ENCODE peak calls at places on chromosomes 3 and 15, in eight cellular contexts. B is hepatocyte; W is A673; I is colonic mucosa; L is neuronal stem cell; J is A549; D is CD4-positive, CD25-positive, alpha-beta regulatory T cell; M is pancreas. Y is an unnamed sample.
A peak's percentile ranks its signal among the peaks of the same experiment; 100 is the strongest.

GRCh38 chr15:41988896-41989572 is 16.7 kb upstream of the EHD4 start:
- DNase-seq in W (no peak), B (no peak), J (no peak), M (no peak), D (no peak), L (no peak), I (no peak), Y (no peak)

GRCh38 chr3:26264708-26265107 is 357.9 kb upstream of the LRRC3B start:
- DNase-seq in I (no peak), W (no peak), M (no peak), J (no peak), D (no peak), L (no peak), B (no peak), Y (no peak)

GRCh38 chr3:150236683-150237082 is 171.4 kb upstream of the TSC22D2 start:
- DNase-seq in L (no peak), B (no peak), D (no peak), W (no peak), J (no peak), M (no peak), I (no peak), Y (no peak)

GRCh38 chr3:13713396-13713795 is 164.5 kb downstream of the FBLN2 start:
- DNase-seq in L (no peak), M (peak; percentile 15), D (no peak), J (no peak), W (no peak), I (no peak), B (peak; percentile 1), Y (peak; percentile 1)

GRCh38 chr3:193292386-193292785 is 51.4 kb downstream of the PLAAT1 start:
- DNase-seq in B (no peak), L (no peak), M (no peak), D (no peak), I (no peak), W (no peak), J (no peak), Y (no peak)

GRCh38 chr3:121834079-121834730 is 655 bp downstream of the IQCB1 start:
- DNase-seq in D (no peak), J (peak; percentile 16), B (peak; percentile 27), M (peak; percentile 62), L (no peak), I (peak; percentile 30), W (no peak), Y (no peak)

GRCh38 chr3:154776549-154777230 is 303.4 kb upstream of the MME start:
- DNase-seq in M (no peak), J (no peak), B (no peak), D (no peak), L (no peak), I (no peak), W (no peak), Y (no peak)

GRCh38 chr3:69384379-69384778 is 1.5 kb downstream of the FRMD4B start:
- DNase-seq in D (no peak), W (no peak), B (no peak), J (no peak), I (no peak), M (no peak), L (no peak), Y (no peak)

GRCh38 chr3:71825551-71826283 is 40.8 kb upstream of the PROK2 start:
- DNase-seq in D (no peak), W (no peak), B (no peak), J (no peak), L (no peak), I (no peak), M (no peak), Y (no peak)

GRCh38 chr15:74398183-74398582 is 30.7 kb upstream of the CYP11A1 start:
- DNase-seq in W (no peak), J (no peak), M (no peak), D (no peak), L (no peak), B (no peak), I (no peak), Y (no peak)

GRCh38 chr3:9820944-9821343 is 10.9 kb downstream of the TTLL3 start:
- DNase-seq in J (no peak), M (no peak), D (no peak), I (no peak), L (no peak), W (peak; percentile 52), B (no peak), Y (no peak)

GRCh38 chr15:91517491-91518200 is 335.9 kb upstream of the SLCO3A1 start:
- DNase-seq in W (no peak), M (no peak), I (no peak), B (no peak), D (no peak), J (no peak), L (no peak), Y (no peak)

GRCh38 chr3:88188436-88188835 is 38.7 kb downstream of the C3orf38 start:
- DNase-seq in B (no peak), W (no peak), J (peak; percentile 7), I (no peak), L (no peak), D (no peak), M (no peak), Y (peak; percentile 10)

GRCh38 chr3:161295325-161295724 is 74.2 kb downstream of the NMD3 start:
- DNase-seq in L (no peak), M (no peak), J (no peak), D (no peak), B (no peak), I (no peak), W (no peak), Y (no peak)

GRCh38 chr3:162196964-162197363 is 700.4 kb downstream of the OTOL1 start:
- DNase-seq in J (no peak), L (no peak), W (no peak), D (no peak), I (no peak), M (no peak), B (no peak), Y (no peak)

GRCh38 chr3:159872374-159873109 is 116.1 kb upstream of the IL12A start:
- DNase-seq in I (no peak), J (peak; percentile 84), B (no peak), L (no peak), W (peak; percentile 69), D (no peak), M (no peak), Y (no peak)

GRCh38 chr3:76824658-76825310 is 215.1 kb upstream of the ROBO2 start:
- DNase-seq in W (no peak), D (no peak), B (peak; percentile 47), J (no peak), I (no peak), M (no peak), L (no peak), Y (no peak)

GRCh38 chr3:8278448-8278847 is 223.2 kb upstream of the LMCD1 start:
- DNase-seq in M (no peak), D (no peak), L (no peak), I (no peak), B (no peak), J (no peak), W (peak; percentile 56), Y (no peak)

GRCh38 chr3:138439646-138440045 is 5.2 kb downstream of the ESYT3 start:
- DNase-seq in B (no peak), D (no peak), L (no peak), I (no peak), M (no peak), W (no peak), J (no peak), Y (no peak)

GRCh38 chr3:77072232-77072631 is 32.3 kb downstream of the ROBO2 start:
- DNase-seq in L (no peak), B (no peak), W (no peak), J (no peak), D (no peak), I (no peak), M (no peak), Y (no peak)

GRCh38 chr3:86929046-86929445 is 61.9 kb downstream of the VGLL3 start:
- DNase-seq in J (no peak), I (no peak), D (no peak), B (no peak), L (no peak), M (no peak), W (no peak), Y (no peak)
- H3K4me3 ChIP-seq in J (no peak overlapping the region), I (no peak overlapping the region), D (no peak overlapping the region), B (no peak overlapping the region), L (no peak overlapping the region), M (no peak overlapping the region), W (no peak overlapping the region), Y (no peak overlapping the region)

DNA sequence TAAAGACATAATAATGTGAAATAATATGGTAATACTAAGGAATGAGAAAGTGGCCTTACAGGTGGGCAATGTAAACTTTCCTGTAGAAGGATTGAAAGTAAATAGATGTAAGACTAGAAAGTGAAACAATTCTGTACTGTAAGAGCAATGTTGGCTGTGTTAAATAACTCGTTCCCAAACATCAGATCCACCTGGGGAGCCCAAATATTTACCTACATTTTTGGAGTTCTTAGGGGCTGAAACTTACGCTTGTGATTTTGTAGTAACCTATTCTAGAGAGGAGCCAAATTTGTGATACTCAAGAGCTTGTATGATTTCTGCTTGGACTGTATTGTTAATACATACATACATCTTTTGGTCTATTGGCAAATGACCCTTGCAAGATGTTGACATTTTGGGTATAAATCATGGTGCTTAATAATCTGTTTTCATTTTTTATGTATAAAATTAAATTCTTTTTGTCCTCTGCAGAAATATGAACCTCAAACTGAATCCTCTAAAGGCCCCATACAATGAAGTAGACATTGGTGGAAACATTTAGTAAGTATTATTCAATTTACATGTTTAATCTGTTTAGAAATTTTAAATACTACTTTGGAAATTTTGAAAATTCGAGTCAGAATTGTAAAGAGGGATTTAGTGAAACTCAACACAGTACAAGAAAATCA is 8.5 kb upstream of the CHD2 start:
- DNase-seq in M (no peak), L (no peak), I (no peak), J (no peak), W (no peak), D (no peak), B (no peak), Y (no peak)
- H3K4me1 ChIP-seq in M (peaks cover 48% of the 10 kb centered on the region), L (peaks cover 1% of the 10 kb centered on the region), I (peaks cover 3% of the 10 kb centered on the region), J (peaks cover 71% of the 10 kb centered on the region), W (peaks cover 27% of the 10 kb centered on the region), D (peaks cover 93% of the 10 kb centered on the region), B (peaks cover 11% of the 10 kb centered on the region), Y (peaks cover 17% of the 10 kb centered on the region)

GRCh38 chr15:27792756-27793264 is 306.3 kb downstream of the OCA2 start:
- DNase-seq in J (no peak), I (no peak), W (no peak), M (no peak), L (no peak), B (no peak), D (no peak), Y (no peak)
- H3K9me3 ChIP-seq in J (no peaks in the 10 kb centered on the region), I (no peaks in the 10 kb centered on the region), W (peaks cover 24% of the 10 kb centered on the region), M (no peaks in the 10 kb centered on the region), L (no peaks in the 10 kb centered on the region), B (no peaks in the 10 kb centered on the region), D (no peaks in the 10 kb centered on the region), Y (no peaks in the 10 kb centered on the region)

GRCh38 chr3:99755831-99756230 is 61.8 kb upstream of the CMSS1 start:
- DNase-seq in M (no peak), D (no peak), L (no peak), B (no peak), I (no peak), J (no peak), W (no peak), Y (no peak)

GRCh38 chr3:99747915-99748314 is 69.7 kb upstream of the CMSS1 start:
- DNase-seq in D (no peak), M (no peak), I (no peak), L (peak; percentile 5), W (peak; percentile 83), B (peak; percentile 28), J (no peak), Y (no peak)

GRCh38 chr3:99753268-99753975 is 64.2 kb upstream of the CMSS1 start:
- DNase-seq in M (no peak), D (no peak), L (peak; percentile 50), J (peak; percentile 13), W (peak; percentile 82), B (peak; percentile 79), I (no peak), Y (no peak)

GRCh38 chr3:99751649-99752048 is 66.0 kb upstream of the CMSS1 start:
- DNase-seq in W (no peak), D (no peak), M (no peak), L (no peak), B (no peak), I (no peak), J (no peak), Y (no peak)
- H3K4me3 ChIP-seq in W (no peak overlapping the region), D (no peak overlapping the region), M (no peak overlapping the region), L (no peak overlapping the region), B (no peak overlapping the region), I (no peak overlapping the region), J (no peak overlapping the region), Y (no peak overlapping the region)

Y was measured in heart left ventricle.